ENCODE peak calls at places on chromosomes 1 and 21, in seven cellular contexts. I is globus pallidus; F is uterus; U is stimulated activated CD4-positive, alpha-beta T cell treated with anti-CD3 and anti-CD28 coated beads, Interleukin-12 subunit alpha, Interleukin-12 subunit beta, amount 100 ng/mL, for 24 hours; K is spleen; J is lower leg skin; H is stimulated activated CD8-positive, alpha-beta memory T cell treated with anti-CD3 and anti-CD28 coated beads, Interleukin-4, amount 100 ng/mL, for 24 hours. O is an unnamed sample.

GRCh38 chr1:62076286-62076685 is 118.4 kb upstream of the L1TD1 start:
- DNase-seq in J (no peak), F (no peak), K (no peak), U (no peak), H (no peak), I (no peak), O (no peak)

GRCh38 chr1:214494706-214495105 is 56.7 kb downstream of the PTPN14 start:
- DNase-seq in F (no peak), K (no peak), J (no peak), U (no peak), I (no peak), H (no peak), O (no peak)

GRCh38 chr21:38166214-38166547 is 90.6 kb upstream of the KCNJ15 start:
- DNase-seq in J (no peak), U (no peak), H (no peak), I (no peak), F (no peak), K (no peak), O (no peak)

GRCh38 chr1:37509181-37509580 is 5.4 kb downstream of the MEAF6 start:
- DNase-seq in U (no peak), J (no peak), I (no peak), K (no peak), H (no peak), F (no peak), O (no peak)

GRCh38 chr21:41234574-41234973 is 66.6 kb downstream of the BACE2 start:
- DNase-seq in U (no peak), K (no peak), I (no peak), H (no peak), J (no peak), F (no peak), O (no peak)

GRCh38 chr1:56921486-56921885 is 44.3 kb downstream of the C8B start:
- DNase-seq in U (no peak), K (no peak), H (no peak), I (no peak), F (no peak), J (no peak), O (no peak)

GRCh38 chr1:86150553-86151055 is 6.0 kb downstream of the COL24A1 start:
- DNase-seq in K (no peak), F (no peak), H (no peak), U (no peak), J (no peak), I (no peak), O (no peak)

GRCh38 chr1:210437111-210437510 is 108.4 kb downstream of the HHAT start:
- DNase-seq in J (no peak), I (no peak), U (no peak), H (no peak), F (no peak), K (no peak), O (no peak)

GRCh38 chr21:31660134-31660565 is 657 bp downstream of the SOD1 start:
- DNase-seq in F (peak), K (no peak), I (peak), H (no peak), J (peak), U (no peak), O (peak)

GRCh38 chr1:234955107-234955731 is 173.4 kb downstream of the TOMM20 start:
- DNase-seq in I (peak), H (no peak), K (peak), F (peak), U (no peak), J (peak), O (peak)

GRCh38 chr1:61081637-61082335 is 575 bp upstream of the NFIA start:
- DNase-seq in H (no peak), J (peak), I (peak), F (peak), K (peak), U (no peak), O (peak)

GRCh38 chr1:160672789-160673695 is 26.2 kb upstream of the SLAMF1 start:
- DNase-seq in F (no peak), U (no peak), J (no peak), K (no peak), I (no peak), H (no peak), O (no peak)

GRCh38 chr1:16925635-16926490 is 4.1 kb downstream of the CROCC start:
- DNase-seq in I (no peak), U (no peak), J (no peak), K (no peak), H (no peak), F (no peak), O (peak)

GRCh38 chr1:22048351-22049192 is 3.9 kb upstream of the CDC42 start:
- DNase-seq in U (peak), I (no peak), H (no peak), J (no peak), F (no peak), K (no peak), O (no peak)

GRCh38 chr1:162861101-162861500 is at the start of gene CCDC190:
- DNase-seq in K (no peak), I (peak), J (no peak), H (no peak), F (no peak), U (no peak), O (no peak)

GRCh38 chr21:28111151-28111619 is 881.5 kb downstream of the LTN1 start:
- DNase-seq in K (no peak), F (peak), H (no peak), J (no peak), U (no peak), I (peak), O (no peak)

GRCh38 chr1:56200446-56200845 is 378.9 kb downstream of the PLPP3 start:
- DNase-seq in K (no peak), H (no peak), I (no peak), U (no peak), F (no peak), J (no peak), O (no peak)

GRCh38 chr1:186828612-186829542 is at the start of gene PLA2G4A:
- DNase-seq in H (no peak), U (no peak), F (peak), J (peak), I (peak), K (peak), O (no peak)

GRCh38 chr1:22223176-22223575 is 80.3 kb upstream of the WNT4 start:
- DNase-seq in J (no peak), F (no peak), K (peak), I (no peak), H (no peak), U (no peak), O (peak)

GRCh38 chr1:241688940-241689368 is 36.9 kb downstream of the WDR64 start:
- DNase-seq in U (no peak), I (no peak), H (no peak), F (no peak), J (no peak), K (no peak), O (no peak)

GRCh38 chr1:179366093-179366800 is 476 bp downstream of the AXDND1 start:
- DNase-seq in F (no peak), K (no peak), J (no peak), I (no peak), U (no peak), H (no peak), O (no peak)

GRCh38 chr1:53598956-53599355 is 139.8 kb downstream of the DMRTB1 start:
- DNase-seq in I (no peak), U (no peak), H (no peak), F (no peak), J (no peak), K (peak), O (no peak)

GRCh38 chr21:33369586-33369985 is 33.6 kb upstream of the IFNGR2 start:
- DNase-seq in U (no peak), I (no peak), H (no peak), F (no peak), K (no peak), J (no peak), O (no peak)

GRCh38 chr1:28781305-28781704 is 30.7 kb upstream of the OPRD1 start:
- DNase-seq in J (no peak), U (no peak), H (no peak), I (no peak), F (no peak), K (no peak), O (no peak)

GRCh38 chr1:93993731-93994130 is 84.5 kb upstream of the GCLM start:
- DNase-seq in K (no peak), I (no peak), H (no peak), U (no peak), F (no peak), J (no peak), O (no peak)

GRCh38 chr1:85334962-85335361 is 58.5 kb upstream of the BCL10 start:
- DNase-seq in J (no peak), U (no peak), I (no peak), K (no peak), F (no peak), H (no peak), O (no peak)

GRCh38 chr1:40738831-40739230 is 44.8 kb upstream of the KCNQ4 start:
- DNase-seq in H (no peak), I (no peak), K (no peak), F (no peak), U (no peak), J (no peak), O (no peak)

GRCh38 chr1:35447278-35447677 is 109.9 kb downstream of the KIAA0319L start:
- DNase-seq in F (no peak), K (no peak), J (no peak), H (no peak), U (no peak), I (no peak), O (no peak)

GRCh38 chr21:46540087-46540710 is 64.7 kb downstream of the S100B start:
- DNase-seq in F (no peak), H (no peak), K (no peak), J (peak), U (no peak), I (no peak), O (no peak)

GRCh38 chr1:20223106-20223505 is 36.8 kb upstream of the PLA2G2C start:
- DNase-seq in K (no peak), I (no peak), F (no peak), J (no peak), H (no peak), U (no peak), O (no peak)

GRCh38 chr21:35084869-35085268 is 35.8 kb upstream of the RUNX1 start:
- DNase-seq in K (no peak), F (no peak), I (no peak), J (no peak), H (no peak), U (no peak), O (no peak)

GRCh38 chr21:42297372-42297771 is 17.8 kb downstream of the TFF3 start:
- DNase-seq in U (no peak), I (no peak), K (no peak), J (no peak), F (no peak), H (no peak), O (no peak)

GRCh38 chr1:64933296-64934070 is 32.9 kb downstream of the JAK1 start:
- DNase-seq in J (no peak), F (peak), K (no peak), H (no peak), U (no peak), I (peak), O (no peak)

GRCh38 chr1:207853372-207853757 is 57.6 kb downstream of the CD34 start:
- DNase-seq in I (no peak), J (peak), K (no peak), U (no peak), F (no peak), H (no peak), O (no peak)

GRCh38 chr1:163414778-163415177 is 93.0 kb downstream of the NUF2 start:
- DNase-seq in U (no peak), I (no peak), K (no peak), J (no peak), F (no peak), H (no peak), O (no peak)

GRCh38 chr1:100575406-100575805 is 37.5 kb downstream of the GPR88 start:
- DNase-seq in J (no peak), F (no peak), H (no peak), I (no peak), K (no peak), U (no peak), O (no peak)

GRCh38 chr1:154883919-154884867 is 14.1 kb upstream of the KCNN3 start:
- DNase-seq in K (no peak), U (no peak), J (peak), F (no peak), I (no peak), H (no peak), O (peak)

GRCh38 chr1:222892137-222892763 is 77.4 kb downstream of the DISP1 start:
- DNase-seq in J (no peak), K (no peak), H (no peak), F (no peak), I (no peak), U (no peak), O (no peak)

O was measured in kidney.